ENCODE peak calls at places on chromosomes 12 and 14, in five cellular contexts. C is left lung, T is HCT116, Z is body of pancreas, D is colonic mucosa. P is an unnamed sample.

GRCh38 chr12:46373303-46374182 is 970 bp upstream of the SLC38A2 start:
- DNase-seq in T (no peak), D (peak), Z (peak), C (peak), P (peak)

GRCh38 chr12:123059501-123059900 is 79.0 kb downstream of the ARL6IP4 start:
- DNase-seq in Z (no peak), T (no peak), D (no peak), C (no peak), P (no peak)

GRCh38 chr12:89856431-89856830 is 147.8 kb upstream of the ATP2B1 start:
- DNase-seq in C (no peak), Z (no peak), D (no peak), T (no peak), P (no peak)

GRCh38 chr12:95214466-95214865 is 2.8 kb downstream of the FGD6 start:
- DNase-seq in T (no peak), C (no peak), Z (peak), D (no peak), P (no peak)

GRCh38 chr14:31568151-31568550 is 6.9 kb downstream of the NUBPL start:
- DNase-seq in Z (no peak), T (no peak), D (no peak), C (no peak), P (no peak)

GRCh38 chr14:22213110-22213509 is 375.9 kb downstream of the DAD1 start:
- DNase-seq in C (no peak), T (no peak), Z (no peak), D (no peak), P (no peak)

GRCh38 chr12:53510181-53510812 is 3.0 kb upstream of the NPFF start:
- DNase-seq in D (no peak), Z (no peak), C (no peak), T (no peak), P (no peak)

GRCh38 chr12:54658306-54659264 is 10.4 kb upstream of the DCD start:
- DNase-seq in Z (peak), T (peak), D (peak), C (no peak), P (no peak)

GRCh38 chr12:180445-180844 is 33.5 kb downstream of the SLC6A12 start:
- DNase-seq in C (peak), Z (peak), T (no peak), D (peak), P (no peak)

DNA sequence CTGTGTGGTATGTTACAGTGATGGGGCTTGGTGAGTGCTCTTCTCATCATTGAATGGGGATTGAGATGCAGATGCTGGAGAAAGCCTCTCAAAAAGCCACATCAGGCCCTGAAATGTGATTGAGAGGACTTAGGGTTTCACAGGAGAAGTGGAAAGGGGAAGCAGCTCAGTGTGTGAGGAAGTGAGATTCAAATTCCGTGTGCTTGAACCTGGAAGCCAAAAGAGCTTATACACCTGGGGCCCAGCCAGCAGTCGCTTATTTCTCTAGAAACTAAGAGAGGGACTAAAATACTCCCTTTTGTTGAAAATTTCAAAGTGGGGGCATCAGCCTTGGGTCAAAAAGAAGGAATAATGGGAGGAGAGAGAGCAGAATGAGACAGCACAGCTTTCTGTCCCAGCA is 39.1 kb upstream of the GZMB start:
- DNase-seq in D (no peak), Z (no peak), T (no peak), C (no peak), P (no peak)
- H3K4me3 ChIP-seq in D (no peak), Z (no peak), T (no peak), C (no peak), P (no peak)

GRCh38 chr14:105398726-105399440 is 545 bp downstream of the TEX22 start:
- DNase-seq in Z (no peak), C (no peak), T (no peak), D (no peak), P (no peak)
- TF ChIP-seq CTCF in Z (no peak), C (no peak), T (no peak), D (no peak), P (no peak)

GRCh38 chr14:85079842-85080741 is 449.9 kb upstream of the FLRT2 start:
- DNase-seq in Z (peak), T (no peak), D (no peak), C (no peak), P (no peak)
- H3K4me3 ChIP-seq in Z (no peak), T (no peak), D (no peak), C (no peak), P (no peak)

GRCh38 chr14:100681111-100681510 is 45.6 kb upstream of the DLK1 start:
- DNase-seq in Z (no peak), C (no peak), T (no peak), D (no peak), P (no peak)

GRCh38 chr14:100679170-100679569 is 47.5 kb upstream of the DLK1 start:
- DNase-seq in D (no peak), T (no peak), Z (no peak), C (no peak), P (no peak)

GRCh38 chr14:100677925-100678765 is 48.5 kb upstream of the DLK1 start:
- DNase-seq in T (no peak), C (peak), D (peak), Z (peak), P (no peak)

GRCh38 chr14:100680439-100681051 is 46.1 kb upstream of the DLK1 start:
- DNase-seq in Z (no peak), D (no peak), T (no peak), C (no peak), P (no peak)

GRCh38 chr14:100679707-100680438 is 46.8 kb upstream of the DLK1 start:
- DNase-seq in D (no peak), T (no peak), Z (peak), C (no peak), P (no peak)
- TF ChIP-seq CTCF in D (no peak), T (no peak), Z (no peak), C (no peak), P (no peak)

GRCh38 chr12:14365294-14366210 is at the start of gene ATF7IP:
- DNase-seq in Z (peak), C (peak), D (peak), T (peak), P (peak)
- H3K4me3 ChIP-seq in Z (peak), C (peak), D (peak), T (peak), P (peak)